ENCODE peak calls at places on chromosomes 6 and 20, in eight cellular contexts. One of them, this sample, is unnamed.

GRCh38 chr20:50190251-50191064 is at the start of gene CEBPB:
- DNase-seq in neural progenitor cell: peak; percentile 95
- DNase-seq in aorta: peak; percentile 97
- DNase-seq in tibial artery: peak; percentile 96
- DNase-seq in fibroblast of lung: peak; percentile 78
- DNase-seq in PC-3: peak; percentile 92
- DNase-seq in Peyer's patch: peak; percentile 94
- DNase-seq in CD8-positive, alpha-beta T cell: peak; percentile 83
- DNase-seq in this sample: peak; percentile 75

GRCh38 chr6:3228046-3228671 is 706 bp upstream of the TUBB2B start:
- DNase-seq in PC-3: no peak
- DNase-seq in Peyer's patch: no peak
- DNase-seq in CD8-positive, alpha-beta T cell: no peak
- DNase-seq in tibial artery: no peak
- DNase-seq in aorta: no peak
- DNase-seq in fibroblast of lung: no peak
- DNase-seq in neural progenitor cell: peak; percentile 88
- DNase-seq in this sample: peak; percentile 30

GRCh38 chr20:25273046-25273445 is 25.2 kb downstream of the PYGB start:
- DNase-seq in CD8-positive, alpha-beta T cell: no peak
- DNase-seq in tibial artery: peak; percentile 42
- DNase-seq in fibroblast of lung: no peak
- DNase-seq in neural progenitor cell: no peak
- DNase-seq in PC-3: no peak
- DNase-seq in Peyer's patch: peak; percentile 36
- DNase-seq in aorta: no peak
- DNase-seq in this sample: no peak

GRCh38 chr6:170245233-170245992 is 45.5 kb downstream of the DLL1 start:
- DNase-seq in aorta: no peak
- DNase-seq in tibial artery: no peak
- DNase-seq in neural progenitor cell: no peak
- DNase-seq in Peyer's patch: no peak
- DNase-seq in PC-3: no peak
- DNase-seq in fibroblast of lung: no peak
- DNase-seq in CD8-positive, alpha-beta T cell: no peak
- DNase-seq in this sample: no peak

GRCh38 chr20:16283978-16284377 is 289.3 kb downstream of the KIF16B start:
- DNase-seq in neural progenitor cell: no peak
- DNase-seq in PC-3: no peak
- DNase-seq in Peyer's patch: peak; percentile 59
- DNase-seq in aorta: no peak
- DNase-seq in fibroblast of lung: no peak
- DNase-seq in tibial artery: no peak
- DNase-seq in CD8-positive, alpha-beta T cell: no peak
- DNase-seq in this sample: no peak

GRCh38 chr6:126804255-126805064 is 314.0 kb upstream of the RSPO3 start:
- DNase-seq in aorta: no peak
- DNase-seq in tibial artery: no peak
- DNase-seq in neural progenitor cell: peak; percentile 59
- DNase-seq in PC-3: peak; percentile 63
- DNase-seq in fibroblast of lung: peak; percentile 30
- DNase-seq in CD8-positive, alpha-beta T cell: no peak
- DNase-seq in Peyer's patch: peak; percentile 46
- DNase-seq in this sample: peak; percentile 20

GRCh38 chr6:105929626-105930025 is 156.5 kb upstream of the PRDM1 start:
- DNase-seq in aorta: no peak
- DNase-seq in CD8-positive, alpha-beta T cell: no peak
- DNase-seq in tibial artery: no peak
- DNase-seq in Peyer's patch: no peak
- DNase-seq in neural progenitor cell: no peak
- DNase-seq in fibroblast of lung: no peak
- DNase-seq in PC-3: no peak
- DNase-seq in this sample: no peak

GRCh38 chr20:4717816-4718215 is 3.9 kb upstream of the PRND start:
- DNase-seq in neural progenitor cell: no peak
- DNase-seq in PC-3: no peak
- DNase-seq in CD8-positive, alpha-beta T cell: no peak
- DNase-seq in aorta: no peak
- DNase-seq in Peyer's patch: no peak
- DNase-seq in tibial artery: no peak
- DNase-seq in fibroblast of lung: peak; percentile 34
- DNase-seq in this sample: no peak

GRCh38 chr20:12838261-12838866 is 170.4 kb upstream of the SPTLC3 start:
- DNase-seq in aorta: no peak
- DNase-seq in Peyer's patch: no peak
- DNase-seq in tibial artery: no peak
- DNase-seq in CD8-positive, alpha-beta T cell: no peak
- DNase-seq in fibroblast of lung: no peak
- DNase-seq in neural progenitor cell: peak; percentile 35
- DNase-seq in PC-3: no peak
- DNase-seq in this sample: no peak

GRCh38 chr20:56443654-56444540 is 24.5 kb upstream of the RTF2 start:
- DNase-seq in PC-3: no peak
- DNase-seq in tibial artery: peak; percentile 41
- DNase-seq in neural progenitor cell: no peak
- DNase-seq in Peyer's patch: no peak
- DNase-seq in CD8-positive, alpha-beta T cell: no peak
- DNase-seq in fibroblast of lung: peak; percentile 40
- DNase-seq in aorta: no peak
- DNase-seq in this sample: no peak

GRCh38 chr6:1404066-1404712 is 14.8 kb downstream of the FOXF2 start:
- DNase-seq in aorta: no peak
- DNase-seq in neural progenitor cell: no peak
- DNase-seq in fibroblast of lung: peak; percentile 12
- DNase-seq in PC-3: no peak
- DNase-seq in tibial artery: no peak
- DNase-seq in CD8-positive, alpha-beta T cell: no peak
- DNase-seq in Peyer's patch: peak; percentile 34
- DNase-seq in this sample: no peak

GRCh38 chr6:1242021-1242420 is 69.9 kb upstream of the FOXQ1 start:
- DNase-seq in CD8-positive, alpha-beta T cell: no peak
- DNase-seq in PC-3: no peak
- DNase-seq in aorta: no peak
- DNase-seq in fibroblast of lung: no peak
- DNase-seq in Peyer's patch: no peak
- DNase-seq in tibial artery: no peak
- DNase-seq in neural progenitor cell: no peak
- DNase-seq in this sample: no peak

GRCh38 chr6:27492776-27493175 is 19.9 kb upstream of the ZNF184 start:
- DNase-seq in Peyer's patch: no peak
- DNase-seq in PC-3: no peak
- DNase-seq in tibial artery: no peak
- DNase-seq in fibroblast of lung: no peak
- DNase-seq in aorta: no peak
- DNase-seq in CD8-positive, alpha-beta T cell: no peak
- DNase-seq in neural progenitor cell: no peak
- DNase-seq in this sample: no peak

GRCh38 chr6:34813028-34813742 is 21.3 kb downstream of the BLTP3A start:
- DNase-seq in aorta: no peak
- DNase-seq in tibial artery: no peak
- DNase-seq in CD8-positive, alpha-beta T cell: no peak
- DNase-seq in neural progenitor cell: no peak
- DNase-seq in fibroblast of lung: no peak
- DNase-seq in Peyer's patch: no peak
- DNase-seq in PC-3: no peak
- DNase-seq in this sample: no peak

GRCh38 chr6:37258405-37258704 is 411 bp upstream of the TMEM217 start:
- DNase-seq in neural progenitor cell: no peak
- DNase-seq in CD8-positive, alpha-beta T cell: no peak
- DNase-seq in PC-3: peak; percentile 5
- DNase-seq in fibroblast of lung: no peak
- DNase-seq in tibial artery: no peak
- DNase-seq in Peyer's patch: no peak
- DNase-seq in aorta: no peak
- DNase-seq in this sample: no peak

GRCh38 chr6:75600694-75601265 is 900 bp upstream of the SENP6 start:
- DNase-seq in PC-3: no peak
- DNase-seq in neural progenitor cell: no peak
- DNase-seq in Peyer's patch: no peak
- DNase-seq in CD8-positive, alpha-beta T cell: no peak
- DNase-seq in aorta: no peak
- DNase-seq in tibial artery: no peak
- DNase-seq in fibroblast of lung: no peak
- DNase-seq in this sample: no peak

GRCh38 chr6:39923394-39923793 is 10.9 kb downstream of the MOCS1 start:
- DNase-seq in tibial artery: peak; percentile 90
- DNase-seq in CD8-positive, alpha-beta T cell: no peak
- DNase-seq in Peyer's patch: peak; percentile 82
- DNase-seq in PC-3: peak; percentile 68
- DNase-seq in aorta: no peak
- DNase-seq in fibroblast of lung: no peak
- DNase-seq in neural progenitor cell: no peak
- DNase-seq in this sample: no peak

GRCh38 chr6:11585426-11586016 is 48.0 kb downstream of the TMEM170B start:
- DNase-seq in PC-3: peak; percentile 80
- DNase-seq in neural progenitor cell: peak; percentile 56
- DNase-seq in Peyer's patch: no peak
- DNase-seq in aorta: no peak
- DNase-seq in tibial artery: no peak
- DNase-seq in CD8-positive, alpha-beta T cell: no peak
- DNase-seq in fibroblast of lung: peak; percentile 50
- DNase-seq in this sample: peak; percentile 8

GRCh38 chr6:45685076-45685475 is 307.3 kb upstream of the SUPT3H start:
- DNase-seq in aorta: no peak
- DNase-seq in fibroblast of lung: peak; percentile 45
- DNase-seq in neural progenitor cell: no peak
- DNase-seq in CD8-positive, alpha-beta T cell: no peak
- DNase-seq in PC-3: no peak
- DNase-seq in Peyer's patch: no peak
- DNase-seq in tibial artery: no peak
- DNase-seq in this sample: no peak

GRCh38 chr6:26197736-26198625 is 110.8 kb downstream of the HFE start:
- DNase-seq in CD8-positive, alpha-beta T cell: peak; percentile 34
- DNase-seq in Peyer's patch: peak; percentile 85
- DNase-seq in aorta: no peak
- DNase-seq in tibial artery: no peak
- DNase-seq in neural progenitor cell: peak; percentile 46
- DNase-seq in PC-3: peak; percentile 47
- DNase-seq in fibroblast of lung: peak; percentile 36
- DNase-seq in this sample: peak; percentile 62

GRCh38 chr6:119390276-119390793 is 40.8 kb upstream of the MAN1A1 start:
- DNase-seq in CD8-positive, alpha-beta T cell: no peak
- DNase-seq in Peyer's patch: no peak
- DNase-seq in PC-3: no peak
- DNase-seq in neural progenitor cell: no peak
- DNase-seq in tibial artery: no peak
- DNase-seq in aorta: no peak
- DNase-seq in fibroblast of lung: peak; percentile 41
- DNase-seq in this sample: no peak

GRCh38 chr6:44309092-44309491 is 4.1 kb downstream of the AARS2 start:
- DNase-seq in fibroblast of lung: peak; percentile 81
- DNase-seq in aorta: peak; percentile 22
- DNase-seq in neural progenitor cell: no peak
- DNase-seq in PC-3: no peak
- DNase-seq in Peyer's patch: no peak
- DNase-seq in CD8-positive, alpha-beta T cell: no peak
- DNase-seq in tibial artery: no peak
- DNase-seq in this sample: no peak

GRCh38 chr20:29689411-29690225 is 1567.8 kb upstream of the DEFB115 start:
- DNase-seq in CD8-positive, alpha-beta T cell: peak; percentile 39
- DNase-seq in neural progenitor cell: no peak
- DNase-seq in fibroblast of lung: no peak
- DNase-seq in Peyer's patch: no peak
- DNase-seq in PC-3: peak; percentile 9
- DNase-seq in tibial artery: no peak
- DNase-seq in aorta: peak; percentile 70
- DNase-seq in this sample: no peak
- H3K9me3 ChIP-seq in CD8-positive, alpha-beta T cell: no peaks in the 10 kb centered on the region
- H3K9me3 ChIP-seq in neural progenitor cell: no peaks in the 10 kb centered on the region
- H3K9me3 ChIP-seq in fibroblast of lung: no peaks in the 10 kb centered on the region
- H3K9me3 ChIP-seq in Peyer's patch: no peaks in the 10 kb centered on the region
- H3K9me3 ChIP-seq in PC-3: peaks cover 3% of the 10 kb centered on the region
- H3K9me3 ChIP-seq in tibial artery: peaks cover 11% of the 10 kb centered on the region
- H3K9me3 ChIP-seq in aorta: no peaks in the 10 kb centered on the region
- H3K9me3 ChIP-seq in this sample: peaks cover 6% of the 10 kb centered on the region

DNA sequence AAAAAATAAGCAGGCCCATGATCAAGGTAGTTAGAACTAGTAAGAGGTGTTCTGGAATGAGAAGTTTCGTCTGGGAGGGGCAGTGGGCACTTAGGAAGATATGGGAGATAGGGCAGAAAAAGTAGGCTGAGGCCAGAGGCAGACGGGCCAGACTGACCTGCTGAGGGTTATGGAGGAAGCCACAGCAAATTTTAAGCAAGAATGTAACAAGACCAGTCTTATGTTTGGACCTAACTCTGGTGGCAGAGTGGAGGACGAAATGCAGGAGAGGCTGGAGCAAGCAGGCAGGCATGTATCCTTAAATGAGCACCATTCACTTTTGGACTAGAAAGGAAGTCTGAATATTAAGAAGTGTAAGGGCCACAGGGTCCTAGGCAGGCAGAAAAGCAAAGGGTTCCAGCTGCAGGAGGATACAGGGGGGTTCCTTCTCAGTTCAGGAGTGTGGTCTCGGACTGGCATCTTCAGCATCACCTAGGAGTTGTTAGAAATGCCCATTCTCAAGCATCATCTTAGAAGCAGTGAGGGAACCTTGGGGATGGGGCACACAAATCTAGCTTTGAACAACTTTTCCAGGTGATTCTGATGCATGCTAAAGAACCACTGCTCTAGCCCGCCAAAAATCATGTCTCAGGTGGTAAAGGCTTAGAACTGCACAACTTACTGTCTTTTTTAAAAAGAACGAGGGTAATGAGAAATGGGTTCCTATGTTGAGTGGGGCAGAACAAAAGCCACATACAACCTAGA is 1.7 kb upstream of the DSTN start:
- DNase-seq in PC-3: peak; percentile 47
- DNase-seq in fibroblast of lung: no peak
- DNase-seq in Peyer's patch: no peak
- DNase-seq in neural progenitor cell: no peak
- DNase-seq in CD8-positive, alpha-beta T cell: no peak
- DNase-seq in aorta: no peak
- DNase-seq in tibial artery: peak; percentile 62
- DNase-seq in this sample: no peak
- H3K4me3 ChIP-seq in PC-3: peak overlapping the region; percentile 61
- H3K4me3 ChIP-seq in fibroblast of lung: peak overlapping the region; percentile 36
- H3K4me3 ChIP-seq in Peyer's patch: peak overlapping the region; percentile 90
- H3K4me3 ChIP-seq in neural progenitor cell: peak overlapping the region; percentile 81
- H3K4me3 ChIP-seq in CD8-positive, alpha-beta T cell: no peak overlapping the region
- H3K4me3 ChIP-seq in aorta: no peak overlapping the region
- H3K4me3 ChIP-seq in tibial artery: peak overlapping the region; percentile 85
- H3K4me3 ChIP-seq in this sample: no peak overlapping the region

GRCh38 chr6:116461563-116462507 is 660 bp downstream of the CALHM6 start:
- DNase-seq in fibroblast of lung: peak; percentile 72
- DNase-seq in aorta: peak; percentile 85
- DNase-seq in PC-3: no peak
- DNase-seq in CD8-positive, alpha-beta T cell: peak; percentile 25
- DNase-seq in Peyer's patch: peak; percentile 75
- DNase-seq in neural progenitor cell: peak; percentile 87
- DNase-seq in tibial artery: peak; percentile 67
- DNase-seq in this sample: peak; percentile 39
- H3K27me3 ChIP-seq in fibroblast of lung: peaks cover 7% of the 10 kb centered on the region
- H3K27me3 ChIP-seq in aorta: no peaks in the 10 kb centered on the region
- H3K27me3 ChIP-seq in PC-3: peaks cover 22% of the 10 kb centered on the region
- H3K27me3 ChIP-seq in CD8-positive, alpha-beta T cell: no peaks in the 10 kb centered on the region
- H3K27me3 ChIP-seq in Peyer's patch: no peaks in the 10 kb centered on the region
- H3K27me3 ChIP-seq in neural progenitor cell: peaks cover 64% of the 10 kb centered on the region
- H3K27me3 ChIP-seq in tibial artery: peaks cover 12% of the 10 kb centered on the region
- H3K27me3 ChIP-seq in this sample: peaks cover 29% of the 10 kb centered on the region

DNA sequence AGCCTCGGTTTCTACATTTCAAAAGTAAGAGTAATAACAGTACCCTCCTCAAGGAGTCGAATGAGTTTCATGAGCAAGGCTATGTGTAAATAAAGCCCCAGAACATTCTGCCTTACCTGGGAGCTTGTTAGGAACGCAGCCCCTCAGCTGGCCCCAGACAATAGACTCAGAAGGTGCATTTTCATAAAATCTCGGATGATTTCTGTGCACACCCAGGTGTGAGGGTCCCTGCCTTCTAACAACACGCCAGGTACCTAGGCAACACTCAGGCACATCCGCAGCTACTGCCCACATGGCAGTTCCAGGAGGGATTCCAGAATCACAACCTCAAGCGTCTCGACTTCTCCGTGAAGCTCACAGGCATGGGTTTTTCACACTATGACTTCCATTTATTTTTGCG is 226.5 kb upstream of the CDH4 start:
- DNase-seq in PC-3: no peak
- DNase-seq in aorta: no peak
- DNase-seq in Peyer's patch: no peak
- DNase-seq in neural progenitor cell: no peak
- DNase-seq in fibroblast of lung: no peak
- DNase-seq in tibial artery: no peak
- DNase-seq in CD8-positive, alpha-beta T cell: no peak
- DNase-seq in this sample: no peak
- H3K9me3 ChIP-seq in PC-3: no peaks in the 10 kb centered on the region
- H3K9me3 ChIP-seq in aorta: no peaks in the 10 kb centered on the region
- H3K9me3 ChIP-seq in Peyer's patch: no peaks in the 10 kb centered on the region
- H3K9me3 ChIP-seq in neural progenitor cell: no peaks in the 10 kb centered on the region
- H3K9me3 ChIP-seq in fibroblast of lung: no peaks in the 10 kb centered on the region
- H3K9me3 ChIP-seq in tibial artery: no peaks in the 10 kb centered on the region
- H3K9me3 ChIP-seq in CD8-positive, alpha-beta T cell: no peaks in the 10 kb centered on the region
- H3K9me3 ChIP-seq in this sample: no peaks in the 10 kb centered on the region

This sample was measured in CD4-positive, CD25-positive, alpha-beta regulatory T cell.